ENCODE peak calls at places on chromosomes 2 and 18, in eight cellular contexts. Z, V, K, G, L, B, P and D are unnamed samples.

GRCh38 chr18:35463837-35464236 is 33.9 kb downstream of the INO80C start:
- DNase-seq in Z (no peak), V (no peak), K (no peak), G (no peak), L (peak; percentile 57), B (no peak), P (no peak), D (no peak)

GRCh38 chr18:9437049-9437448 is 38.3 kb upstream of the RALBP1 start:
- DNase-seq in Z (no peak), V (no peak), K (no peak), G (no peak), L (peak; percentile 65), B (no peak), P (no peak), D (no peak)

GRCh38 chr2:120442923-120443571 is 97.1 kb downstream of the INHBB start:
- DNase-seq in Z (no peak), V (peak; percentile 49), K (no peak), G (no peak), L (no peak), B (no peak), P (no peak), D (peak; percentile 92)

GRCh38 chr2:237601453-237602116 is 11.1 kb upstream of the RAB17 start:
- DNase-seq in Z (no peak), V (no peak), K (no peak), G (no peak), L (no peak), B (no peak), P (no peak), D (no peak)

GRCh38 chr2:96897491-96898134 is 27.7 kb upstream of the SEMA4C start:
- DNase-seq in Z (no peak), V (no peak), K (no peak), G (no peak), L (no peak), B (no peak), P (no peak), D (no peak)

GRCh38 chr2:16185671-16186391 is 245.5 kb downstream of the MYCN start:
- DNase-seq in Z (no peak), V (no peak), K (no peak), G (no peak), L (no peak), B (no peak), P (no peak), D (no peak)

GRCh38 chr2:198807131-198807530 is 650.6 kb downstream of the SATB2 start:
- DNase-seq in Z (no peak), V (no peak), K (no peak), G (no peak), L (no peak), B (no peak), P (no peak), D (no peak)

GRCh38 chr18:13159579-13159978 is 59.0 kb upstream of the LDLRAD4 start:
- DNase-seq in Z (no peak), V (peak; percentile 53), K (peak; percentile 30), G (peak; percentile 21), L (peak; percentile 72), B (no peak), P (no peak), D (no peak)

GRCh38 chr2:223084873-223085272 is 32.9 kb downstream of the KCNE4 start:
- DNase-seq in Z (no peak), V (no peak), K (no peak), G (no peak), L (no peak), B (no peak), P (no peak), D (no peak)

GRCh38 chr2:32135409-32135808 is 30.3 kb upstream of the SLC30A6 start:
- DNase-seq in Z (no peak), V (no peak), K (peak; percentile 28), G (no peak), L (peak; percentile 52), B (no peak), P (no peak), D (no peak)

GRCh38 chr2:180516204-180516603 is 464.2 kb upstream of the UBE2E3 start:
- DNase-seq in Z (no peak), V (no peak), K (no peak), G (no peak), L (no peak), B (no peak), P (no peak), D (no peak)

GRCh38 chr2:101442042-101442666 is 32.8 kb downstream of the RFX8 start:
- DNase-seq in Z (no peak), V (no peak), K (no peak), G (no peak), L (peak; percentile 62), B (no peak), P (no peak), D (no peak)

GRCh38 chr18:708096-708495 is 4.3 kb downstream of the ENOSF1 start:
- DNase-seq in Z (no peak), V (no peak), K (no peak), G (no peak), L (no peak), B (no peak), P (no peak), D (no peak)

GRCh38 chr2:40716879-40717278 is 265.0 kb upstream of the SLC8A1 start:
- DNase-seq in Z (no peak), V (no peak), K (peak; percentile 69), G (no peak), L (no peak), B (no peak), P (no peak), D (no peak)

GRCh38 chr2:173929441-173929840 is 35.7 kb downstream of the SP3 start:
- DNase-seq in Z (no peak), V (no peak), K (no peak), G (no peak), L (no peak), B (no peak), P (no peak), D (no peak)

GRCh38 chr2:239290618-239291504 is 110.0 kb downstream of the HDAC4 start:
- DNase-seq in Z (no peak), V (no peak), K (no peak), G (no peak), L (no peak), B (no peak), P (peak; percentile 53), D (no peak)

GRCh38 chr2:231391981-231392380 is 3.5 kb upstream of the B3GNT7 start:
- DNase-seq in Z (no peak), V (no peak), K (no peak), G (no peak), L (no peak), B (no peak), P (no peak), D (no peak)

GRCh38 chr2:96869281-96869823 is 528 bp downstream of the SEMA4C start:
- DNase-seq in Z (no peak), V (peak; percentile 54), K (peak; percentile 26), G (no peak), L (peak; percentile 76), B (no peak), P (peak; percentile 77), D (peak; percentile 84)

GRCh38 chr2:98142106-98142815 is 55.3 kb downstream of the VWA3B start:
- DNase-seq in Z (no peak), V (no peak), K (no peak), G (no peak), L (no peak), B (no peak), P (no peak), D (no peak)

GRCh38 chr2:119066272-119066804 is 92.2 kb downstream of the C1QL2 start:
- DNase-seq in Z (no peak), V (no peak), K (no peak), G (no peak), L (no peak), B (no peak), P (no peak), D (no peak)

GRCh38 chr2:235518317-235519090 is 24.7 kb downstream of the AGAP1 start:
- DNase-seq in Z (no peak), V (no peak), K (no peak), G (no peak), L (peak; percentile 76), B (no peak), P (no peak), D (no peak)

GRCh38 chr18:49045585-49045984 is 94.8 kb upstream of the SMAD7 start:
- DNase-seq in Z (no peak), V (no peak), K (no peak), G (no peak), L (no peak), B (no peak), P (no peak), D (no peak)

GRCh38 chr18:76149728-76150127 is 345.3 kb downstream of the ZNF516 start:
- DNase-seq in Z (no peak), V (no peak), K (no peak), G (no peak), L (no peak), B (no peak), P (no peak), D (no peak)

GRCh38 chr2:21633015-21633414 is 509.2 kb downstream of the TDRD15 start:
- DNase-seq in Z (no peak), V (no peak), K (no peak), G (no peak), L (no peak), B (no peak), P (no peak), D (no peak)

GRCh38 chr18:69817335-69817935 is 130.2 kb downstream of the CD226 start:
- DNase-seq in Z (no peak), V (no peak), K (peak; percentile 84), G (no peak), L (no peak), B (no peak), P (no peak), D (no peak)

GRCh38 chr2:235498556-235499305 is 4.9 kb downstream of the AGAP1 start:
- DNase-seq in Z (no peak), V (peak; percentile 30), K (no peak), G (no peak), L (no peak), B (no peak), P (no peak), D (no peak)

GRCh38 chr2:10920764-10921468 is 9.2 kb downstream of the KCNF1 start:
- DNase-seq in Z (no peak), V (no peak), K (no peak), G (no peak), L (no peak), B (no peak), P (no peak), D (no peak)

GRCh38 chr2:207768168-207768890 is 1.4 kb downstream of the FZD5 start:
- DNase-seq in Z (no peak), V (peak; percentile 55), K (no peak), G (peak; percentile 1), L (peak; percentile 59), B (peak; percentile 26), P (no peak), D (peak; percentile 69)

GRCh38 chr2:226969412-226969811 is 133.6 kb downstream of the RHBDD1 start:
- DNase-seq in Z (no peak), V (no peak), K (no peak), G (no peak), L (no peak), B (no peak), P (no peak), D (no peak)

GRCh38 chr2:200786423-200786822 is 25.3 kb upstream of the BZW1 start:
- DNase-seq in Z (no peak), V (no peak), K (no peak), G (no peak), L (peak; percentile 70), B (no peak), P (no peak), D (no peak)